ENCODE peak calls at places on chromosomes 1 and 21, in seven cellular contexts. G is left ventricle myocardium inferior, Z is fibroblast of pulmonary artery, N is lower lobe of right lung, T is AG09319, V is RWPE1, Y is brain microvascular endothelial cell. M is an unnamed sample.

GRCh38 chr1:193270996-193271395 is 84.6 kb upstream of the B3GALT2 start:
- DNase-seq in T (no peak), N (no peak), V (no peak), G (no peak), Y (peak), Z (peak), M (peak)

GRCh38 chr1:12496154-12496961 is 121.7 kb downstream of the DHRS3 start:
- DNase-seq in N (no peak), V (no peak), T (no peak), G (no peak), Z (peak), Y (peak), M (no peak)

GRCh38 chr1:53949651-53950050 is 3.5 kb downstream of the LRRC42 start:
- DNase-seq in V (no peak), T (no peak), Z (no peak), G (no peak), N (no peak), Y (no peak), M (no peak)

GRCh38 chr1:151819951-151820623 is 11.5 kb downstream of the RORC start:
- DNase-seq in Y (no peak), T (no peak), Z (no peak), V (peak), N (no peak), G (no peak), M (no peak)

GRCh38 chr1:21909787-21910503 is 27.2 kb downstream of the HSPG2 start:
- DNase-seq in Y (peak), Z (peak), T (no peak), N (no peak), V (no peak), G (peak), M (no peak)

GRCh38 chr1:63143482-63143881 is 178.9 kb upstream of the FOXD3 start:
- DNase-seq in T (no peak), V (no peak), Y (no peak), Z (no peak), G (no peak), N (no peak), M (no peak)

GRCh38 chr1:225919906-225920305 is 4.1 kb downstream of the PYCR2 start:
- DNase-seq in G (peak), Z (peak), N (peak), V (peak), Y (no peak), T (peak), M (peak)

GRCh38 chr1:33298623-33299277 is 22.1 kb downstream of the A3GALT2 start:
- DNase-seq in Y (peak), T (peak), N (peak), Z (peak), G (peak), V (peak), M (peak)

GRCh38 chr1:192539450-192540132 is 36.0 kb upstream of the RGS1 start:
- DNase-seq in Y (peak), Z (peak), T (peak), V (peak), N (no peak), G (no peak), M (peak)

GRCh38 chr1:149917590-149918144 is at the start of gene SV2A:
- DNase-seq in N (no peak), G (no peak), Y (no peak), V (no peak), Z (peak), T (peak), M (peak)

GRCh38 chr1:61282387-61282786 is 200.0 kb downstream of the NFIA start:
- DNase-seq in Y (no peak), G (no peak), Z (no peak), V (no peak), N (no peak), T (no peak), M (no peak)

GRCh38 chr1:225977937-225978748 is 21.0 kb downstream of the SDE2 start:
- DNase-seq in N (no peak), Z (no peak), G (no peak), Y (no peak), V (no peak), T (no peak), M (no peak)

GRCh38 chr1:163168053-163168452 is 34.7 kb downstream of the RGS5 start:
- DNase-seq in G (no peak), N (no peak), V (peak), Y (peak), T (peak), Z (peak), M (peak)

GRCh38 chr1:178418284-178418955 is 78.3 kb downstream of the CLEC20A start:
- DNase-seq in Z (no peak), V (no peak), T (no peak), Y (no peak), G (no peak), N (no peak), M (no peak)

GRCh38 chr1:221706862-221707582 is 34.9 kb downstream of the DUSP10 start:
- DNase-seq in T (no peak), Z (no peak), Y (no peak), V (no peak), N (no peak), G (no peak), M (no peak)

GRCh38 chr1:24151175-24151533 is 8.2 kb upstream of the IL22RA1 start:
- DNase-seq in G (no peak), N (no peak), T (no peak), Y (no peak), V (peak), Z (no peak), M (no peak)

GRCh38 chr1:203440780-203441179 is 34.8 kb upstream of the PRELP start:
- DNase-seq in V (peak), Y (peak), N (peak), T (peak), G (peak), Z (peak), M (peak)

GRCh38 chr1:111541721-111542120 is 38.3 kb upstream of the ADORA3 start:
- DNase-seq in Z (peak), N (no peak), V (peak), T (no peak), G (no peak), Y (no peak), M (peak)

GRCh38 chr1:20126806-20127440 is 7.6 kb upstream of the PLA2G2D start:
- DNase-seq in Y (no peak), G (no peak), T (no peak), N (no peak), Z (no peak), V (no peak), M (no peak)

GRCh38 chr1:29687601-29688244 is 451.4 kb downstream of the PTPRU start:
- DNase-seq in Z (no peak), G (no peak), T (no peak), Y (no peak), N (no peak), V (no peak), M (peak)

GRCh38 chr1:243950166-243950565 is 100.1 kb upstream of the AKT3 start:
- DNase-seq in Z (peak), V (peak), T (peak), N (no peak), Y (peak), G (no peak), M (peak)

GRCh38 chr1:65434760-65435159 is 14.3 kb downstream of the LEPR start:
- DNase-seq in Z (no peak), G (no peak), N (no peak), T (no peak), Y (no peak), V (no peak), M (no peak)

GRCh38 chr1:65658122-65658521 is 134.6 kb upstream of the PDE4B start:
- DNase-seq in Z (no peak), N (no peak), V (no peak), Y (no peak), T (no peak), G (no peak), M (peak)

GRCh38 chr1:104921552-104921951 is 1171.9 kb downstream of the AMY1C start:
- DNase-seq in V (peak), Y (no peak), T (no peak), N (no peak), G (no peak), Z (no peak), M (no peak)

GRCh38 chr1:182299728-182300581 is 91.6 kb downstream of the GLUL start:
- DNase-seq in Z (peak), N (peak), V (peak), Y (no peak), G (peak), T (no peak), M (no peak)

GRCh38 chr1:245716561-245716960 is 561.8 kb downstream of the KIF26B start:
- DNase-seq in G (no peak), N (no peak), V (no peak), T (no peak), Y (no peak), Z (peak), M (no peak)

GRCh38 chr1:21935393-21935804 is 1.7 kb downstream of the HSPG2 start:
- DNase-seq in G (no peak), N (no peak), Y (peak), Z (no peak), V (no peak), T (no peak), M (peak)

GRCh38 chr1:201260648-201261311 is 22.5 kb upstream of the PKP1 start:
- DNase-seq in T (no peak), V (no peak), G (no peak), N (no peak), Y (no peak), Z (no peak), M (no peak)

GRCh38 chr1:60765204-60765603 is 317.2 kb upstream of the NFIA start:
- DNase-seq in V (peak), T (peak), G (no peak), Z (peak), N (no peak), Y (peak), M (no peak)

GRCh38 chr1:44076093-44076492 is 42.5 kb upstream of the KLF17 start:
- DNase-seq in T (no peak), Y (no peak), Z (peak), G (no peak), V (no peak), N (no peak), M (no peak)

GRCh38 chr1:112298558-112298957 is 97.5 kb upstream of the CTTNBP2NL start:
- DNase-seq in Z (peak), T (peak), Y (peak), N (peak), V (peak), G (no peak), M (peak)

GRCh38 chr1:52360595-52360968 is 5.4 kb downstream of the CC2D1B start:
- DNase-seq in V (no peak), Z (no peak), N (no peak), G (no peak), T (no peak), Y (no peak), M (no peak)

GRCh38 chr1:52358851-52359497 is 7.0 kb downstream of the CC2D1B start:
- DNase-seq in V (no peak), T (no peak), Y (no peak), Z (no peak), G (no peak), N (no peak), M (no peak)

GRCh38 chr1:52356818-52357355 is 9.1 kb downstream of the CC2D1B start:
- DNase-seq in Z (no peak), V (no peak), Y (no peak), T (no peak), N (no peak), G (no peak), M (no peak)

GRCh38 chr1:52357397-52357796 is 8.6 kb downstream of the CC2D1B start:
- DNase-seq in Z (no peak), G (no peak), Y (no peak), T (no peak), V (no peak), N (no peak), M (no peak)

GRCh38 chr1:52359676-52360594 is 6.1 kb downstream of the CC2D1B start:
- DNase-seq in V (no peak), N (no peak), Y (no peak), T (no peak), Z (no peak), G (no peak), M (no peak)
- TF ChIP-seq CTCF in V (no peak), N (no peak), Y (peak), T (no peak), Z (no peak), G (no peak), M (no peak)

DNA sequence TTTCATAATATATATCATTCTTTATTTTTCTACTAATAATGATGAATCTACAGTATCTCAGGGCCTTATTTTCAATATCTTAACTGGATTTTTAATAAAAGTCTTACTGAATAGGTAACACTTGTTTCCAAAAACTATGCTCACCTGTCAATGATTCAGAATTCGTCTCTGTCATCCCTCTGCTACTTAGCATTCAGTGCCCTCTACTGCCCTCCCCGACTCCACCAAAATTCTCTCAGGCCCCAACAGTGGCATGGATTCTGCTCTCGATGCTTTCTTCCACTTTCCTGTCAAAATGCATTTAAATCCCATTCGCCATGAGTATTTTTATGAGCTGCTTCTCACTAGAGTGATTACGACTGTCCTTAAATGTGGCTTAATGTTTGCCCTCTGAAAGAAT is 10.5 kb upstream of the BACH1 start:
- DNase-seq in T (no peak), V (no peak), N (no peak), Y (no peak), G (no peak), Z (no peak), M (no peak)
- TF ChIP-seq CTCF in T (no peak), V (no peak), N (no peak), Y (no peak), G (no peak), Z (no peak), M (no peak)

GRCh38 chr1:108199781-108200626 is at the start of gene SLC25A24:
- DNase-seq in G (peak), V (peak), Y (peak), T (peak), N (peak), Z (peak), M (peak)

GRCh38 chr1:108201682-108202081 is 1.5 kb upstream of the SLC25A24 start:
- DNase-seq in Z (no peak), G (no peak), T (no peak), V (no peak), N (no peak), Y (no peak), M (no peak)

GRCh38 chr1:108199231-108199657 is 899 bp downstream of the SLC25A24 start:
- DNase-seq in Y (peak), N (no peak), T (no peak), V (peak), Z (peak), G (no peak), M (peak)

GRCh38 chr1:108200627-108201106 is 524 bp upstream of the SLC25A24 start:
- DNase-seq in T (peak), G (no peak), Z (peak), Y (peak), V (peak), N (no peak), M (peak)
- TF ChIP-seq CTCF in T (peak), G (peak), Z (peak), Y (peak), V (peak), N (no peak), M (peak)

GRCh38 chr1:99638853-99639252 is 7.1 kb upstream of the PALMD start:
- DNase-seq in N (no peak), G (no peak), V (no peak), Y (no peak), T (no peak), Z (no peak), M (no peak)
- TF ChIP-seq CTCF in N (no peak), G (no peak), V (no peak), Y (no peak), T (no peak), Z (no peak), M (no peak)

GRCh38 chr1:7117265-7117598 is 332.0 kb downstream of the CAMTA1 start:
- DNase-seq in Z (no peak), V (no peak), Y (no peak), T (no peak), G (no peak), N (no peak), M (no peak)
- TF ChIP-seq CTCF in Z (no peak), V (no peak), Y (no peak), T (no peak), G (peak), N (no peak), M (no peak)

GRCh38 chr1:119079881-119080280 is 60.6 kb downstream of the WARS2 start:
- DNase-seq in N (no peak), V (no peak), Z (no peak), T (no peak), Y (no peak), G (no peak), M (no peak)

GRCh38 chr1:119080586-119080985 is 59.9 kb downstream of the WARS2 start:
- DNase-seq in Z (peak), T (peak), V (peak), G (no peak), N (no peak), Y (peak), M (peak)

GRCh38 chr1:119083479-119083878 is 57.0 kb downstream of the WARS2 start:
- DNase-seq in G (no peak), V (no peak), Y (no peak), N (no peak), Z (no peak), T (no peak), M (no peak)

GRCh38 chr1:119081705-119082104 is 58.7 kb downstream of the WARS2 start:
- DNase-seq in V (no peak), T (no peak), Y (no peak), N (no peak), G (no peak), Z (no peak), M (no peak)

GRCh38 chr1:119081267-119081666 is 59.2 kb downstream of the WARS2 start:
- DNase-seq in Z (peak), V (no peak), N (no peak), G (no peak), Y (peak), T (no peak), M (no peak)
- TF ChIP-seq CTCF in Z (no peak), V (no peak), N (no peak), G (no peak), Y (no peak), T (no peak), M (no peak)

DNA sequence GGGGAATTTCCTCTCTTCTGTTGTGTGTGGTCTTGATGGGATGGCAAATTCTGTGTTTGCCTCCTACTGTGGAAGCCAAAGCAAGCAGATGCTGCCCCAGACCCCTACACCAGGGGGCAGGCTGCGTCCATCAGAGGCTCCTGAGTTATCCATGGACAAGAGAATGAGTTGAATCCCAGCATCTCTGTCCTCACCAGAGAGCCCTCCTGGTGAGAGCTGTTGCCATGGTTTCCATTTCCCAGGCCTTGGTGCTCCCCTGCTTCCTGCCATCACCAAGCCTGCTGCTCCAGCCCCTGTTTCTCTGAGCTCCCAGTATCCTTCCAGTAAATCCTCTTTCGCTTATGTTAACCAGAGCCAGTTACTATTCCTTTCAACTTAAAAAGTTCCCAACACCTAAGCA is 20.4 kb upstream of the GNG12 start:
- DNase-seq in Y (peak), Z (peak), N (peak), V (peak), T (peak), G (peak), M (peak)
- TF ChIP-seq CTCF in Y (peak), Z (peak), N (peak), V (peak), T (peak), G (peak), M (peak)

DNA sequence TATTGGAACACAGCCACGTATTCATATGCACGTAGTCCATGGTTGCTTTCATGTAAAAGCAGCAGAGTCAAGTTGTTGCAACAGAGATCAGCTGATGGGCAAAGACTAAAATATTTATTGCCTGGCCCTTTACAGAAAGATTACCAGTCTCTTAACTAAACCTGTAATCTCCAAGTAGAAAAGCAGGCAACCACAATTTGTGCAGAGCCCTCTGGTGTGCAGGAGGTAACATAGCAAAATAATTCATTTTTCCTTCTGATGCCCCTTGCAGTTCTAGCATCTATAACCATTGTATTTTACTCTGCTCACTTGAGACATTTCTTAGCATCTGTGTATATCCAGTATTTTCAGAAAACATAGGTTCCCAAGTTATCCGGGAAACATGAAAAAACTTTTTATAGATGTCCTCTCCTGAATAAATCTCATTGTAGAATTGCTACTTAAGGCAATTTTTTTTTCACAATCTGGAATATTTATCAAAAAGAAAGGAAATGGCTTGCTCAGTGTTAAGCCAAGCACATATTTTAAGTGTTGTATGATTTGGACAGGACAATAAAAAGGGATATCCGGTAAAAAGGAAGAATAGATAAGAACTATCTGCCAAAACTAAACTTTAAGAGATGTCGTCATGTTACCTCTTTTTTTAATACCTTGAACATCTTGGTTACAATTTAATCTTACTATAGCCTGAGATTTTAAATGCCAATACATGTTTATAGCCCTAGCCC is 430.7 kb downstream of the PLPP3 start:
- DNase-seq in V (no peak), N (no peak), Z (peak), Y (no peak), G (no peak), T (no peak), M (no peak)
- TF ChIP-seq CTCF in V (no peak), N (no peak), Z (peak), Y (no peak), G (peak), T (no peak), M (no peak)

DNA sequence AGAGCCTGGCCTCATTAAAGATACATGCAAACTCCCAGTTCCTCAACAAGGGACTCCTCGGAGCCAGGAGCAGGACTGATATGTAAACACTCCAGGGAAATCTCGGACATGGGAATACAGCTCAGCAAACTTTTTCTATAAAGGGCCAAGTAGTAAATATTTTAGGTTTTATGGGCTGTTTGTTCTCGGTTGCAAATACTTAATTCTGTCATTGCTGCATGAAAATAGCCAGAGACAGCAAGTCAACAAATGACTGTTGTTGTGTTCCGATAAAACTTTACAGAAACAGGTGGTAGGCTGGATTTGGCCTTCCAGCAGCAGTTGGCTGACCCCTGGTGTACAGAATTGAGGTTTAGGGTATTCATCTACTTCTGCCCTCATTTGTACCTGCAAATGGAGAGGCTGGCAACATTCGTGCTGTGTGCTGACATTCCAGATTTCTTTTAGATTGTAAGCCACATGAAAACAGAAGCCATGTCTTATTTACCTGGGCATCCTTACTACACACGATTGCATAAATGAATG is 360.3 kb downstream of the NTNG1 start:
- DNase-seq in Y (no peak), T (no peak), N (no peak), V (no peak), Z (no peak), G (no peak), M (no peak)
- TF ChIP-seq CTCF in Y (no peak), T (no peak), N (no peak), V (no peak), Z (no peak), G (no peak), M (no peak)

M was measured in HFFc6.